ENCODE peak calls at places on chromosomes 7 and 10, in ten cellular contexts. I is ovary, A is HCT116, E is endothelial cell, R is fibroblast of pulmonary artery, F is psoas muscle, P is epithelial cell of esophagus, K is IMR-90, Y is AG09309, Z is glutamatergic neuron. B is an unnamed sample.

GRCh38 chr10:72847681-72848080 is 45.9 kb upstream of the OIT3 start:
- DNase-seq in R (no peak), F (no peak), A (no peak), P (peak), Y (no peak), Z (no peak), I (no peak), K (peak), E (no peak), B (no peak)

GRCh38 chr10:99711129-99711719 is 20.7 kb downstream of the COX15 start:
- DNase-seq in K (peak), Z (no peak), I (no peak), F (no peak), Y (peak), E (peak), R (peak), A (peak), P (peak), B (no peak)

GRCh38 chr7:56092789-56093531 is at the start of gene PHKG1:
- DNase-seq in F (peak), Y (peak), R (peak), E (no peak), I (peak), A (no peak), Z (no peak), P (peak), K (peak), B (no peak)

GRCh38 chr7:117068511-117069155 is 115.3 kb downstream of the ST7 start:
- DNase-seq in I (no peak), Y (no peak), F (no peak), P (no peak), R (no peak), A (no peak), E (no peak), K (no peak), Z (no peak), B (no peak)

GRCh38 chr7:31729195-31729804 is 42.3 kb downstream of the PPP1R17 start:
- DNase-seq in Y (no peak), K (no peak), A (no peak), E (no peak), P (peak), F (no peak), I (no peak), Z (no peak), R (no peak), B (no peak)

GRCh38 chr10:1049425-1049958 is 573 bp upstream of the IDI1 start:
- DNase-seq in Z (peak), I (no peak), Y (no peak), P (no peak), E (peak), A (no peak), F (no peak), R (no peak), K (no peak), B (no peak)

GRCh38 chr10:58859541-58859940 is 316.9 kb upstream of the PHYHIPL start:
- DNase-seq in F (no peak), I (no peak), K (peak), R (no peak), P (no peak), Y (no peak), Z (no peak), A (no peak), E (no peak), B (no peak)

GRCh38 chr7:37493123-37493522 is 44.5 kb upstream of the ELMO1 start:
- DNase-seq in F (no peak), R (no peak), Z (no peak), I (no peak), A (no peak), Y (no peak), K (no peak), E (no peak), P (no peak), B (no peak)

GRCh38 chr7:31772211-31772610 is 85.2 kb downstream of the PPP1R17 start:
- DNase-seq in R (no peak), P (no peak), K (no peak), A (no peak), Z (no peak), F (no peak), E (no peak), Y (no peak), I (no peak), B (no peak)

GRCh38 chr10:31147220-31147608 is 115.5 kb upstream of the ZNF438 start:
- DNase-seq in R (peak), K (peak), Z (no peak), Y (no peak), I (no peak), E (no peak), A (peak), F (no peak), P (peak), B (no peak)

GRCh38 chr10:114538544-114538906 is 119.5 kb downstream of the ABLIM1 start:
- DNase-seq in P (peak), I (peak), Z (no peak), K (no peak), A (no peak), F (no peak), E (no peak), R (no peak), Y (no peak), B (no peak)

GRCh38 chr7:75818462-75818861 is 4.9 kb upstream of the CCL24 start:
- DNase-seq in Z (no peak), E (no peak), K (no peak), R (no peak), F (no peak), Y (no peak), A (no peak), I (no peak), P (no peak), B (no peak)

GRCh38 chr7:50664461-50664922 is 99.3 kb upstream of the DDC start:
- DNase-seq in Y (peak), R (peak), I (no peak), A (peak), Z (no peak), P (peak), E (no peak), K (peak), F (no peak), B (no peak)

GRCh38 chr7:55887786-55888185 is 530 bp downstream of the ZNF713 start:
- DNase-seq in Y (no peak), E (no peak), Z (no peak), P (no peak), I (no peak), F (no peak), R (peak), K (no peak), A (no peak), B (no peak)

GRCh38 chr7:43071604-43072003 is 40.8 kb upstream of the HECW1 start:
- DNase-seq in E (peak), Z (peak), F (no peak), I (no peak), R (peak), K (peak), P (peak), Y (no peak), A (peak), B (no peak)

GRCh38 chr10:80537705-80538480 is at the start of gene SH2D4B:
- DNase-seq in R (no peak), K (no peak), E (no peak), A (no peak), Z (no peak), I (no peak), F (peak), Y (no peak), P (no peak), B (no peak)

GRCh38 chr7:143073556-143073955 is 21.4 kb downstream of the OR6V1 start:
- DNase-seq in K (no peak), Y (no peak), F (no peak), Z (no peak), P (no peak), I (no peak), A (no peak), E (no peak), R (peak), B (no peak)

GRCh38 chr10:33876547-33877400 is 542.3 kb upstream of the NRP1 start:
- DNase-seq in A (no peak), F (no peak), P (peak), I (no peak), K (no peak), Y (no peak), R (peak), E (no peak), Z (no peak), B (no peak)

GRCh38 chr7:101547916-101548599 is 81.0 kb downstream of the MYL10 start:
- DNase-seq in R (no peak), Z (peak), E (no peak), I (peak), K (no peak), A (no peak), P (no peak), F (peak), Y (no peak), B (no peak)

GRCh38 chr7:113306302-113306701 is 187.9 kb upstream of the SMIM30 start:
- DNase-seq in I (no peak), E (no peak), P (no peak), K (no peak), R (no peak), Y (no peak), Z (no peak), F (no peak), A (no peak), B (no peak)

GRCh38 chr10:34031410-34031809 is 696.9 kb upstream of the NRP1 start:
- DNase-seq in P (peak), I (no peak), Y (peak), E (no peak), A (no peak), Z (no peak), F (peak), K (peak), R (peak), B (no peak)

GRCh38 chr10:62459072-62459471 is 84.9 kb downstream of the ZNF365 start:
- DNase-seq in E (no peak), P (no peak), A (no peak), Y (peak), R (peak), K (peak), Z (no peak), F (no peak), I (no peak), B (no peak)

GRCh38 chr10:106577266-106577665 is 587.2 kb downstream of the SORCS1 start:
- DNase-seq in P (peak), Z (no peak), E (no peak), A (no peak), R (peak), K (peak), F (no peak), I (no peak), Y (no peak), B (no peak)

GRCh38 chr7:47795631-47796030 is 152.6 kb downstream of the PKD1L1 start:
- DNase-seq in F (no peak), E (no peak), K (peak), R (peak), Y (peak), P (no peak), A (no peak), I (no peak), Z (no peak), B (no peak)

GRCh38 chr7:73363225-73364005 is 35.5 kb downstream of the FKBP6 start:
- DNase-seq in P (no peak), F (no peak), Y (no peak), Z (no peak), I (no peak), R (no peak), A (no peak), K (no peak), E (no peak), B (no peak)

GRCh38 chr10:129888784-129889616 is 75.1 kb downstream of the EBF3 start:
- DNase-seq in Z (peak), P (no peak), Y (no peak), E (peak), A (no peak), K (peak), I (peak), R (peak), F (peak), B (peak)

GRCh38 chr7:94003446-94004023 is 620 bp downstream of the BET1 start:
- DNase-seq in I (no peak), P (peak), K (peak), A (no peak), Y (no peak), F (no peak), R (no peak), E (no peak), Z (no peak), B (no peak)

GRCh38 chr10:70742537-70743429 is 42.4 kb downstream of the TBATA start:
- DNase-seq in R (peak), I (peak), F (no peak), A (no peak), Y (no peak), P (no peak), E (peak), K (peak), Z (no peak), B (no peak)

GRCh38 chr10:54800677-54801480 is at the start of gene PCDH15:
- DNase-seq in E (peak), F (no peak), I (no peak), P (peak), A (no peak), K (no peak), R (peak), Z (peak), Y (no peak), B (no peak)

GRCh38 chr7:73901823-73902597 is 41.1 kb downstream of the TMEM270 start:
- DNase-seq in E (no peak), R (no peak), Z (no peak), P (no peak), Y (no peak), A (no peak), K (no peak), F (peak), I (no peak), B (no peak)

GRCh38 chr10:91798736-91799579 is 732 bp downstream of the TNKS2 start:
- DNase-seq in A (peak), Y (no peak), P (peak), E (no peak), K (peak), F (peak), I (no peak), R (peak), Z (peak), B (peak)

GRCh38 chr7:27106181-27106905 is 3.9 kb upstream of the HOXA2 start:
- DNase-seq in R (no peak), E (no peak), K (peak), Y (no peak), I (no peak), Z (peak), F (peak), A (no peak), P (no peak), B (peak)

GRCh38 chr7:109259151-109259550 is 689.5 kb downstream of the DNAJB9 start:
- DNase-seq in Z (no peak), A (no peak), F (no peak), E (no peak), P (peak), Y (no peak), K (no peak), R (no peak), I (no peak), B (no peak)

DNA sequence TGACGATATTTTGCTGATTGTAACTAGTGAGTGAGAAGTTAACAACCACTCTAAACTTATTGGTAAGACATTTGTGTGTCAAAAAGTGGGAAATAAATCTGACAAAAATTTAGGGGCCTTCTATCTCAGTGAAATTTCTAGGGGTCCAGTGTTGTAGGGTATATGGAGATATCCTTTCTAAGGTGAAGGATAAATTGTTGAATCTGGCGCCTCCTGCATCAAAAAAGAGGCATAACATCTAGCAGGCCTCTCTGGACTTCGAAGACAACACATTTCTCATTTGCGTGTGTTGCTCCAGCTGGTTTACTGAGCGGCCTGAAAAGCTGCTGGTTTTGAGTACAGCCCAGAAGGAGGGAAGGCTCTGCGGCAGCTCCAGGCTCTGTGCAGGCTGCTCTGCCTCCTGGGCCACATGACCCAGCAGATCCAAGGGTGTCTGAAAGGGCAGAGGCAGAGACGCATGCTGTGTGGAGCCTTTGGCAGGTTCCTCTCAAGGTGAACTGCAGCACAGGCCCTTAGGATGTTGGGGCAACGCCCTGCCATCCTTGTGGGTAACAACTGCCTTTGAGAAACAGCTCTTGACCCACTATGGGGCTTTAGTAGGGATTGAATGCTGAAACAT is 72.4 kb downstream of the LMBR1 start:
- DNase-seq in I (no peak), P (no peak), R (no peak), F (no peak), K (no peak), Y (no peak), E (no peak), A (no peak), Z (no peak), B (no peak)
- TF ChIP-seq CTCF in I (no peak), P (peak), R (peak), F (no peak), K (peak), Y (peak), E (peak), A (peak), Z (peak), B (peak)

GRCh38 chr7:130712416-130712815 is 21.6 kb downstream of the KLF14 start:
- DNase-seq in R (no peak), E (no peak), A (no peak), I (no peak), K (no peak), Y (no peak), P (no peak), Z (no peak), F (no peak), B (no peak)

GRCh38 chr7:130708766-130709165 is 22.4 kb upstream of the TSGA13 start:
- DNase-seq in Z (no peak), A (no peak), I (no peak), Y (no peak), E (no peak), R (no peak), F (no peak), P (no peak), K (no peak), B (no peak)

DNA sequence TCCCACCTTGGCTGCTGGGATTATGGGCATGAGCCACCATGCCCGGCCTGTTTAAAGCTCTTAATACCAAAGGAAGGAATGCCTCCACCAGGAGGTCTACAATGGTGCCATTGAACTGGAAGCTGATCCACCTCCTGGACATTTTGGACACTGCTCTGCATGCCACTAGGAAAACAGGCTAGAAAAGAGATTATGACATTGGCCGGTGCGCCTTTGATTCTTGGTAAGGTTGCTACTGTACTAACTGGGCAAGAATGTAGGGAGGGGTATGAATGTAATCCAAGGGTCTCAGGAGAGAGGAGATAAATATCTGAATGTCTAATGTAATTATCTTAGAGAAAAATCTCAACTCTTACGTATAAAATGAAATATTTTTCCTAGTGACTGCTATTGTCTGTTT is 21.7 kb upstream of the TSGA13 start:
- DNase-seq in K (no peak), E (no peak), Z (no peak), A (no peak), Y (no peak), F (no peak), I (no peak), R (no peak), P (no peak), B (no peak)
- TF ChIP-seq CTCF in K (no peak), E (no peak), Z (no peak), A (no peak), Y (no peak), F (no peak), I (no peak), R (no peak), P (no peak), B (no peak)

GRCh38 chr7:115747174-115747573 is 283.4 kb downstream of the TFEC start:
- DNase-seq in F (no peak), E (no peak), P (no peak), I (no peak), A (no peak), K (peak), Z (no peak), R (peak), Y (no peak), B (no peak)

GRCh38 chr7:115754226-115754625 is 276.3 kb downstream of the TFEC start:
- DNase-seq in A (no peak), K (no peak), E (no peak), F (no peak), R (no peak), P (no peak), Y (no peak), Z (no peak), I (no peak), B (no peak)

GRCh38 chr7:115749924-115750323 is 280.6 kb downstream of the TFEC start:
- DNase-seq in I (peak), P (no peak), F (no peak), E (no peak), R (peak), K (peak), Y (no peak), A (no peak), Z (no peak), B (no peak)

DNA sequence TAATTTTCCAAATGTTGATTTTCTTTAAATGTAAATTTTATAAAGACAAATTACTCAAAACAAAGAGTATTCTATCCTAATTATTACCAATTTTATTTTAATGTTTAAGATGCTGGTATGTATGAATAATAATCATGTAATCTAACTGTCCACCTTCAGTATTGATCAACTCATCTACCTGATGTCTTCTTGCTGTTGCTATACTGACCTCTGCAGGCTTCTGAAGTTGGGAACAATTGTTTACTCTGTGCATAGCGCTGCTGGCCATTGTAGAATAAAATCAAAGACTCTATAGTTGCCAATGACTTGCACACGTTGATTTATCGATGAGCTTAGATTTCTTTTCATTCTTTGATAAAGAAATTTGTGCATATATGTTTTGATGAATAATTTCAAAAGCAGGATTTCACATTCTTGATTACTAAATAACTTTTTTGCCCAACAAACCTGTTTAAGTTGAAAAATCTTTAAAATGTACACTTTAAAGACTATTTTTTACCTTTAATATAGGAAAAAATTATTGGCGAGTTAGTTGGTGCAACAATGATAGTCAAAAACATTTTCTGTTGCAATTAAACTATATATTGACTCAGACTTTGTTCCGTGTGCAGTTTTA is 282.3 kb downstream of the TFEC start:
- DNase-seq in E (peak), F (no peak), A (peak), K (peak), Y (no peak), Z (no peak), R (peak), I (no peak), P (peak), B (no peak)
- TF ChIP-seq CTCF in E (no peak), F (no peak), A (peak), K (peak), Y (peak), Z (no peak), R (peak), I (no peak), P (peak), B (peak)

GRCh38 chr10:43166207-43166878 is 28.1 kb downstream of the CSGALNACT2 start:
- DNase-seq in Y (no peak), K (peak), A (no peak), F (no peak), I (no peak), E (no peak), R (no peak), P (peak), Z (no peak), B (no peak)

GRCh38 chr10:43173120-43173519 is 34.9 kb downstream of the CSGALNACT2 start:
- DNase-seq in P (no peak), Y (no peak), R (no peak), I (no peak), K (no peak), Z (no peak), A (no peak), F (no peak), E (no peak), B (no peak)

GRCh38 chr10:43172645-43173044 is 34.4 kb downstream of the CSGALNACT2 start:
- DNase-seq in K (no peak), F (no peak), R (no peak), I (no peak), Z (no peak), P (no peak), Y (no peak), A (no peak), E (no peak), B (no peak)

GRCh38 chr10:43166879-43167490 is 28.7 kb downstream of the CSGALNACT2 start:
- DNase-seq in E (no peak), Z (no peak), I (no peak), F (no peak), A (no peak), K (no peak), R (no peak), Y (no peak), P (no peak), B (no peak)

DNA sequence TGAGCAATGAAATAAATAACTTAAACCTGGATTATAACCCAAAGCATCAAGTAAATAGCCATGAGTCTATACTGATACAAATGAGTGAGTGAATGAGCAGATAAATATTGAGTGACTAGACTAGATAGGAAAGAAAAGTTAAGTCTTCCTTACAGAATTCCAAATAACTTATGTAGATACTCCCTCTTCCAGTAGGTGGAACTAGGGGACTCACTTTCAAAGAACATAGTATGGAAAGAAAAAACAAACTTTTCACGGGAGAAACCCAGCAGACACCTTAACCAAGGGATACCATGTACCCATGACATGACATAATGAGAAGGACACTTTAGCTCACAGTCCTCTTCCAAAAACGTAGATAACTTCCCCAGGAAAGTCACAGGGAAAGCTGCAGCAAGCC is 32.2 kb downstream of the CSGALNACT2 start:
- DNase-seq in I (no peak), Z (no peak), R (peak), Y (no peak), F (no peak), P (no peak), A (no peak), E (no peak), K (peak), B (no peak)
- TF ChIP-seq CTCF in I (no peak), Z (no peak), R (peak), Y (peak), F (no peak), P (no peak), A (peak), E (no peak), K (peak), B (no peak)

B was measured in progenitor cell of endocrine pancreas.